ENCODE peak calls at places on chromosome 17, in five cellular contexts. One of them, this sample, is unnamed. For H3K36me3, the result is how much of the 10 kb centered on the place peaks cover.

GRCh38 chr17:31216053-31216751 is 80.8 kb downstream of the OMG start:
- DNase-seq in IMR-90: peak
- DNase-seq in fibroblast of lung: peak
- DNase-seq in adrenal gland: no peak
- DNase-seq in transverse colon: no peak
- DNase-seq in this sample: no peak

GRCh38 chr17:2929881-2930533 is 133.4 kb downstream of the OR1D5 start:
- DNase-seq in IMR-90: peak
- DNase-seq in fibroblast of lung: peak
- DNase-seq in adrenal gland: peak
- DNase-seq in transverse colon: peak
- DNase-seq in this sample: peak

GRCh38 chr17:34354637-34355036 is 1.6 kb upstream of the CCL13 start:
- DNase-seq in IMR-90: peak
- DNase-seq in fibroblast of lung: peak
- DNase-seq in adrenal gland: no peak
- DNase-seq in transverse colon: no peak
- DNase-seq in this sample: no peak

GRCh38 chr17:5364156-5364555 is 55.3 kb downstream of the NUP88 start:
- DNase-seq in IMR-90: peak
- DNase-seq in fibroblast of lung: peak
- DNase-seq in adrenal gland: no peak
- DNase-seq in transverse colon: no peak
- DNase-seq in this sample: no peak

GRCh38 chr17:46736100-46736499 is 82.4 kb downstream of the WNT3 start:
- DNase-seq in IMR-90: no peak
- DNase-seq in fibroblast of lung: no peak
- DNase-seq in adrenal gland: no peak
- DNase-seq in transverse colon: no peak
- DNase-seq in this sample: no peak

GRCh38 chr17:79007504-79008381 is 1.8 kb downstream of the CANT1 start:
- DNase-seq in IMR-90: no peak
- DNase-seq in fibroblast of lung: no peak
- DNase-seq in adrenal gland: peak
- DNase-seq in transverse colon: peak
- DNase-seq in this sample: no peak

GRCh38 chr17:3773511-3773910 is 27.5 kb downstream of the ITGAE start:
- DNase-seq in IMR-90: peak
- DNase-seq in fibroblast of lung: peak
- DNase-seq in adrenal gland: no peak
- DNase-seq in transverse colon: no peak
- DNase-seq in this sample: peak

GRCh38 chr17:34981538-34982241 is 1.4 kb downstream of the LIG3 start:
- DNase-seq in IMR-90: peak
- DNase-seq in fibroblast of lung: peak
- DNase-seq in adrenal gland: no peak
- DNase-seq in transverse colon: no peak
- DNase-seq in this sample: no peak

GRCh38 chr17:35117984-35118383 is 1.7 kb downstream of the RAD51D start:
- DNase-seq in IMR-90: peak
- DNase-seq in fibroblast of lung: peak
- DNase-seq in adrenal gland: no peak
- DNase-seq in transverse colon: no peak
- DNase-seq in this sample: no peak

GRCh38 chr17:12627177-12627629 is 38.5 kb upstream of the MYOCD start:
- DNase-seq in IMR-90: peak
- DNase-seq in fibroblast of lung: peak
- DNase-seq in adrenal gland: peak
- DNase-seq in transverse colon: no peak
- DNase-seq in this sample: peak

GRCh38 chr17:44362964-44363612 is 565 bp downstream of the FAM171A2 start:
- DNase-seq in IMR-90: no peak
- DNase-seq in fibroblast of lung: no peak
- DNase-seq in adrenal gland: no peak
- DNase-seq in transverse colon: no peak
- DNase-seq in this sample: peak

GRCh38 chr17:82871776-82872561 is 32.1 kb upstream of the ZNF750 start:
- DNase-seq in IMR-90: no peak
- DNase-seq in fibroblast of lung: no peak
- DNase-seq in adrenal gland: no peak
- DNase-seq in transverse colon: no peak
- DNase-seq in this sample: no peak

GRCh38 chr17:21286066-21286770 is 1.7 kb downstream of the MAP2K3 start:
- DNase-seq in IMR-90: peak
- DNase-seq in fibroblast of lung: peak
- DNase-seq in adrenal gland: peak
- DNase-seq in transverse colon: peak
- DNase-seq in this sample: peak

GRCh38 chr17:17134051-17134951 is 71.8 kb downstream of the PLD6 start:
- DNase-seq in IMR-90: no peak
- DNase-seq in fibroblast of lung: no peak
- DNase-seq in adrenal gland: no peak
- DNase-seq in transverse colon: no peak
- DNase-seq in this sample: no peak

GRCh38 chr17:51044964-51045363 is 75.7 kb downstream of the SPAG9 start:
- DNase-seq in IMR-90: no peak
- DNase-seq in fibroblast of lung: peak
- DNase-seq in adrenal gland: no peak
- DNase-seq in transverse colon: no peak
- DNase-seq in this sample: no peak

GRCh38 chr17:51050291-51051033 is 70.2 kb downstream of the SPAG9 start:
- DNase-seq in IMR-90: no peak
- DNase-seq in fibroblast of lung: no peak
- DNase-seq in adrenal gland: no peak
- DNase-seq in transverse colon: no peak
- DNase-seq in this sample: no peak

GRCh38 chr17:51046527-51047384 is 73.9 kb downstream of the SPAG9 start:
- DNase-seq in IMR-90: peak
- DNase-seq in fibroblast of lung: peak
- DNase-seq in adrenal gland: peak
- DNase-seq in transverse colon: peak
- DNase-seq in this sample: peak

DNA sequence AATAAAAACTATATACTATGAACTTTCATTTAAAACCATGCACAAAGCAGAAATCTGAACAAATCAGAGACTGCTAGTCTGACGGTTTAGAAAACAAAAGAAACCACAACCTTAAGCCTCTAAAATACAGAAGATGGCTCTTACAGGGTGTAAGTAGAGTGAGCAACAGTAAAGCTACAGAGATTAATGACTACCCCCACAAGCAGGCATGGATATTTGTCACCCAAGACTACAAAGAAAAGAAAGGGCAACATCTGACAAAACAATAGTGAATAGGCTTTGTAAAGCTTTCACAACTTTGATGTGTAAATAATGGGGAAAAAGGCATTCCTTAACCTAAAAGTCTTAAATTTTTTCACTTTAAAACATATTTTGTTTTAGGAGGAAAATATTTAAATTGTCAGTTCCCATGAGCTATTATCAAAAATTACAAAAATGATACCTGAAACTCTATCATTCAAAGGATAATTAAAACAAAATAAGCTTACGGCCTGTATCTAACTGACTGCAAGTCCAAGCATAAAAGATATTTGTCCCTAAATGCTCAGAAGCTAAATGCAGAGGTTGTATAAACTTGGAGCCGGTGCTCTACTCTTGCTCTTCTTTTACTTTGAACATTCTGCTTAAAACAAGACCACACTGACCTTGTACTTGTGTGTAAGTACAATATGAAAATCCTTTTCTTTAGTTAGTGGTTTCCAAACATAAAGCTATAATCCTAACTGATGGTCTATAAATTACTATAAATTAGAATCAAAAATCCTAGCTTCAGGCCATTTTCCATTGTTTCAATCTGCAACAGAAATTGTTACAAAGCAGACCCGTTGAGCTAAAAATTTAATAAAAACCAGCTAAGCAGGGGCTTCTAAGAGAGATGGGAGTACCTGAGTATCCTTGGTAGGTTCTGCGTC is 74.8 kb downstream of the SPAG9 start:
- DNase-seq in IMR-90: no peak
- DNase-seq in fibroblast of lung: peak
- DNase-seq in adrenal gland: no peak
- DNase-seq in transverse colon: no peak
- DNase-seq in this sample: no peak
- H3K4me3 ChIP-seq in IMR-90: no peak
- H3K4me3 ChIP-seq in fibroblast of lung: no peak
- H3K4me3 ChIP-seq in adrenal gland: peak
- H3K4me3 ChIP-seq in transverse colon: no peak
- H3K4me3 ChIP-seq in this sample: no peak

GRCh38 chr17:69356625-69357024 is 29.7 kb upstream of the ABCA5 start:
- DNase-seq in IMR-90: no peak
- DNase-seq in fibroblast of lung: no peak
- DNase-seq in adrenal gland: no peak
- DNase-seq in transverse colon: no peak
- DNase-seq in this sample: no peak
- H3K36me3 ChIP-seq in IMR-90: under half
- H3K36me3 ChIP-seq in fibroblast of lung: under half
- H3K36me3 ChIP-seq in adrenal gland: under half
- H3K36me3 ChIP-seq in transverse colon: under half
- H3K36me3 ChIP-seq in this sample: under half

DNA sequence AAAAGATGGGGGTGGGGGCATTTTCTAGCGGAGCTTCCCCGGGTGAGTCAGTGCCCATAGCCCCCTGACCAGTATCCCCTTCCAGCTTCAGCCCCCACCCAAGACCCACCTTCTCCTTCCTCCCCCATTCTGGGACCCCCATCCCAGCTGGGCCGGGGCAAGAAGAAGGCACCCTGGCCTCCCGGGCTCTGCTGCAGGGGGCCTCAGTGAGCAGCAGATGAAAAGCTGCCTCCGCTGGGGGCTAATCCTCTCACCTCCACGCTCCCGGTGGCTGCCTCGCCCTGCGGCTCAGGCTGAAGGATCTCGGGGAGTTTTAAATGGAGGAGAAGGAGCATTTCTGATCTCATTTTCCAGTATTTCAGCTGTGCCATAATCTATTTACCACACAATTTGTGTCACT is 313.5 kb upstream of the TNRC6C start:
- DNase-seq in IMR-90: no peak
- DNase-seq in fibroblast of lung: no peak
- DNase-seq in adrenal gland: no peak
- DNase-seq in transverse colon: no peak
- DNase-seq in this sample: no peak
- H3K4me3 ChIP-seq in IMR-90: no peak
- H3K4me3 ChIP-seq in fibroblast of lung: no peak
- H3K4me3 ChIP-seq in adrenal gland: no peak
- H3K4me3 ChIP-seq in transverse colon: no peak
- H3K4me3 ChIP-seq in this sample: no peak

DNA sequence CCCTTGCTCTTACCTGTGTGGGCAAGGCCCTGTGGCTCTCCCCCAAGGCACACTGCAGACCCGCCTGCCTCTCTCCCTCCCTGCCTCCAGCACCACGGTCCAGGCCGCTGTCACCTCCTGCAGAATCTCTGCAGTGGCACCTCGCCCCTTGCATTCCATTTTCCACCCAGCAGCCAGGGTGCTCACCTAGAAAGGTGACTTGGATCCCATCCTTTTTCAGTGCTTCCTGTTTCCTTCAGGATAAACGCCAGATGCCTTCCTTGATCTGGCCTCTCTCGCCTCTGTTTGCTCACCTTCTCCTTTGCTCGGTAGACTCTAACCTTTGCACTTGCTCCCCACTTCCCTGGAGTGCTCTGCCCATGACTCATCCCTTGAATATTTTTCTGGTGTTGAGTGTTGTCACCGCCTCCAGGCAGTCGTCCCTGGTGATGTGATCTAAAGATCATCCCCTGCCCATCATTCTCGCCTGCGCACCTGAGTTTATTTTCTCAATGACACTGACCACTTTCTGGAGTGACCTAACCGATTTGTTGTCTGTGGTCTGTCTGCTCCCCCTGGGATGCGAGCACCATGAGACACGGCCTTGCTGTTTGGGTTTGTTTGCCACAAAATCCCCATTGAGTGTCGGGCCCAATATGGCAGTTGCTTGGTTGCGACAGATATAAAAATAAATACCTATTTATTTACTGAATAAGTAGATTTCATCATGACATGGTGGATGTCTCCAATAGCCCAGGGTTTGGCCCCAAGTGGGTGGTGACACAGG is 79.1 kb upstream of the LGALS9 start:
- DNase-seq in IMR-90: peak
- DNase-seq in fibroblast of lung: no peak
- DNase-seq in adrenal gland: no peak
- DNase-seq in transverse colon: peak
- DNase-seq in this sample: peak
- H3K36me3 ChIP-seq in IMR-90: under half
- H3K36me3 ChIP-seq in fibroblast of lung: under half
- H3K36me3 ChIP-seq in adrenal gland: under half
- H3K36me3 ChIP-seq in transverse colon: under half
- H3K36me3 ChIP-seq in this sample: under half

GRCh38 chr17:75088465-75088895 is 726 bp downstream of the SLC16A5 start:
- DNase-seq in IMR-90: no peak
- DNase-seq in fibroblast of lung: no peak
- DNase-seq in adrenal gland: no peak
- DNase-seq in transverse colon: peak
- DNase-seq in this sample: no peak

GRCh38 chr17:75087182-75087557 is 584 bp upstream of the SLC16A5 start:
- DNase-seq in IMR-90: no peak
- DNase-seq in fibroblast of lung: no peak
- DNase-seq in adrenal gland: no peak
- DNase-seq in transverse colon: no peak
- DNase-seq in this sample: no peak

GRCh38 chr17:75090871-75091854 is 3.4 kb downstream of the SLC16A5 start:
- DNase-seq in IMR-90: no peak
- DNase-seq in fibroblast of lung: no peak
- DNase-seq in adrenal gland: no peak
- DNase-seq in transverse colon: peak
- DNase-seq in this sample: no peak

GRCh38 chr17:75087558-75088453 is at the start of gene SLC16A5:
- DNase-seq in IMR-90: peak
- DNase-seq in fibroblast of lung: peak
- DNase-seq in adrenal gland: peak
- DNase-seq in transverse colon: peak
- DNase-seq in this sample: peak

GRCh38 chr17:75088902-75089417 is 1.2 kb downstream of the SLC16A5 start:
- DNase-seq in IMR-90: no peak
- DNase-seq in fibroblast of lung: no peak
- DNase-seq in adrenal gland: no peak
- DNase-seq in transverse colon: peak
- DNase-seq in this sample: peak
- H3K4me3 ChIP-seq in IMR-90: no peak
- H3K4me3 ChIP-seq in fibroblast of lung: no peak
- H3K4me3 ChIP-seq in adrenal gland: peak
- H3K4me3 ChIP-seq in transverse colon: peak
- H3K4me3 ChIP-seq in this sample: no peak

DNA sequence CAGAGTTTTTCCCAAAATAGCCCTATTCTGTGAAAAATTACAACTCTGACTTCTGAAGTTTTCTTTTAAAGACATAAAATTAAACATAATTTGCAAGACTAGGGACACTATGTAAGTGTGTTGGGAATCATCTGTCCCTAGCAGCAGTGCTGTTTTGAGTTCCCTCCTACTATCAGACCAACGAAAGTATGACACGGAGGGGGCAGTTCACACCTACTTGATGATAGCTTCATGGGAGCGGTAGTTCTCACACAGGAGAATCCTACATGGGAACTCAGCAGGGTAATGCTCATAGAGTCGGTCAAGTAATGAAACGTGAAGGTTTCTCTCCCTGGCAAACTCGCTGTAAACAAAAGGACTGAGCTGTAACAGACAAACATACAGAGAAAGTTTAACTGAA is 96.6 kb downstream of the HELZ start:
- DNase-seq in IMR-90: no peak
- DNase-seq in fibroblast of lung: no peak
- DNase-seq in adrenal gland: no peak
- DNase-seq in transverse colon: no peak
- DNase-seq in this sample: no peak
- H3K36me3 ChIP-seq in IMR-90: under half
- H3K36me3 ChIP-seq in fibroblast of lung: under half
- H3K36me3 ChIP-seq in adrenal gland: under half
- H3K36me3 ChIP-seq in transverse colon: half or more
- H3K36me3 ChIP-seq in this sample: half or more

This sample was measured in MG63.